ENCODE peak calls at places on chromosomes 4 and X, in four cellular contexts. U is lung, E is uterus, K is PC-3. G is an unnamed sample. For H3K4me1, the result is how much of the 10 kb centered on the place peaks cover.

GRCh38 chr4:149426461-149426860 is 389.2 kb downstream of the IQCM start:
- DNase-seq in E (no peak), K (peak), U (no peak), G (no peak)

GRCh38 chrX:131792356-131792749 is 230.7 kb upstream of the STK26 start:
- DNase-seq in U (peak), K (peak), E (peak), G (peak)

GRCh38 chr4:8167815-8168214 is 9.2 kb upstream of the ABLIM2 start:
- DNase-seq in K (no peak), E (no peak), U (no peak), G (no peak)

GRCh38 chr4:93368968-93369367 is 459.6 kb upstream of the ATOH1 start:
- DNase-seq in K (no peak), E (no peak), U (no peak), G (no peak)

GRCh38 chrX:23398570-23398969 is 63.9 kb downstream of the PTCHD1 start:
- DNase-seq in K (no peak), E (no peak), U (no peak), G (no peak)

GRCh38 chr4:81502561-81502960 is 30.9 kb upstream of the RASGEF1B start:
- DNase-seq in K (no peak), E (no peak), U (no peak), G (no peak)

GRCh38 chrX:103811858-103812257 is 20.2 kb downstream of the RAB9B start:
- DNase-seq in E (no peak), U (no peak), K (no peak), G (no peak)

GRCh38 chr4:109303141-109303499 is 662 bp upstream of the COL25A1 start:
- DNase-seq in E (no peak), U (no peak), K (no peak), G (peak)

GRCh38 chr4:159598602-159599001 is 495.7 kb downstream of the RAPGEF2 start:
- DNase-seq in K (no peak), U (no peak), E (no peak), G (no peak)

GRCh38 chrX:118973389-118974087 is 880 bp upstream of the LONRF3 start:
- DNase-seq in E (peak), U (no peak), K (peak), G (no peak)

GRCh38 chr4:72208421-72209075 is 176.7 kb downstream of the NPFFR2 start:
- DNase-seq in U (no peak), E (no peak), K (peak), G (no peak)

GRCh38 chr4:68372588-68372987 is 22.7 kb upstream of the YTHDC1 start:
- DNase-seq in U (no peak), K (peak), E (no peak), G (no peak)

GRCh38 chrX:42602136-42602535 is 175.8 kb downstream of the PPP1R2C start:
- DNase-seq in U (no peak), E (no peak), K (no peak), G (no peak)

GRCh38 chr4:72326692-72327632 is 242.1 kb downstream of the ADAMTS3 start:
- DNase-seq in E (no peak), U (no peak), K (peak), G (no peak)

GRCh38 chrX:141258080-141258479 is 15.8 kb upstream of the SPANXC start:
- DNase-seq in K (no peak), U (no peak), E (no peak), G (no peak)

GRCh38 chr4:121168446-121168845 is 4.3 kb upstream of the TNIP3 start:
- DNase-seq in U (no peak), K (no peak), E (no peak), G (no peak)

GRCh38 chr4:98193459-98194105 is 50.3 kb upstream of the STPG2 start:
- DNase-seq in U (no peak), K (no peak), E (no peak), G (no peak)

GRCh38 chrX:3771756-3772155 is 58.3 kb upstream of the PRKX start:
- DNase-seq in U (no peak), E (no peak), K (no peak), G (no peak)

GRCh38 chr4:150402968-150403367 is 179.0 kb upstream of the MAB21L2 start:
- DNase-seq in U (no peak), K (no peak), E (no peak), G (no peak)

DNA sequence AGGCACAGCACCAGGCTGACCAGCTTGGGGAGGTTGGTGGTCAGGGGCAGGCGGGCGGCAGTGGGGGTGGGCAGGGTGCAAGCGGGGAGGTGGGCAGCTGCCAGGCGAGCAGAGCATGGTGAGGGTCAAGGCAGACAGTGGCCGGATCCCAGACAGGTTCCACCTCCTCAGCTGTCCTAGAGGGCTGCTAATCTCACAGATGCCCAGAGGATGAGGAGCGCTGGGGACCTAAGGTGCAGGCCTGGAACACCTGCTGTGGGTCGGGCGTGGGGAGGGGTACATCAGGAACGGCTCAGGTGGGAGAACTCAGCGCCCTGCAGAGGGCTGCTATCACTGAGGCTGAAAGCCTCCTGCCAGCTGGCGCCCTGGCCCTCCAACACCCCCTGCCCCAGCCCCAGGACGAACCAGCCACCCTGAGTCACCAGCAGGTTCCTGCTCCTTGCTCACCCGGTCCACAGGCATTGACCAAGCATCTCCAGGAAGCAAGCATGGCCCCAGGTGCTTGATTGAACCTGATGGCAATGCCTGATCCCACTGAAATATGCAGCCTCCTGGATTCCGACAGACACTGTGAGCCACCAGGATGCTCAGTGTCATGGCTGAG is 28.4 kb upstream of the C4orf50 start:
- DNase-seq in K (no peak), U (no peak), E (no peak), G (no peak)
- H3K4me1 ChIP-seq in K (under half), U (under half), E (under half), G (under half)

DNA sequence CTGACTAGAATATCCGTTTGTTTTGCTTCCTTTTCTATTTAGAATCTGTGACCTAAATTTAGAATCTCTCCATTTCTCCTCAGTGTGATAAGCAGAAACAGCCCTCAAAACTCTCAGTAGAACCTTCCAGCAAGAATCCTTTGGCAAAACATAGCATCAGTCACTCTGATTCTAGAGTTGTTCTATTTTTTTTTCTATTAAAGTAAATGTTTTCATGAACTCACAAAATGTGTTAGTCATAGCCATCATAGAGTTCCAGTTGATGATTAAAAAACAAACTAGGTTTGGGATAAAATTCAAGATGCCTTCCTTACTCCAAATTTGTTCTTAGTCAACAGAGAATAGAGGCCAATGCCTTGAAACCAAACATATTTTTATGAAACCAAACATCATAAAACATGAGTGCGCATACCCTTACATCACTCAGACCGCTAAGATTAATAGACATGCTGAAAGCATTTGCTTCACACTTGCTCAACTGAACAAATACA is 13.2 kb upstream of the C1QTNF7 start:
- DNase-seq in E (no peak), U (no peak), K (peak), G (no peak)
- H3K4me1 ChIP-seq in E (under half), U (under half), K (under half), G (under half)

DNA sequence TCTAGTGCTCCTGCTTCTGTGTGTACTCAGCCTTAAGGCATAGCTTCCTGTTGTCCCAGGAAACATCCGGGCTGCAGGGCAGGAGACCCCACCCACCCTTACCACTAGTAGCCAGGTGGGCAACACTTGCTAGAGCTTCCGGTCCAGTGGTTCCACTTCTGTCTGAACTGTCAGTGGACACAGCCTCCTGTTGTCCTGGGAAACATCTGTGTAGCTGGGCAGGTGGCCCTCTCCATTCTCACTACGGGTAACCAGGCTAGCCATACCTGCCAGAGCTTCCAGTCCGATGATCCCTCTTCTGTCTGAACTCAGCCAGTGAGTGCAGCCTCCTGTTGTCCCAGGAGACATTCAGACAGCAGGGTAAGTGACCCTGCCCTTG is 372.2 kb downstream of the INPP4B start:
- DNase-seq in K (no peak), E (no peak), U (peak), G (no peak)
- H3K4me1 ChIP-seq in K (half or more), E (under half), U (under half), G (under half)

GRCh38 chr4:37998225-37998624 is 38.0 kb downstream of the PTTG2 start:
- DNase-seq in U (no peak), E (no peak), K (no peak), G (no peak)

GRCh38 chr4:37994569-37994968 is 34.4 kb downstream of the PTTG2 start:
- DNase-seq in U (no peak), K (no peak), E (no peak), G (no peak)

GRCh38 chr4:37993806-37994205 is 33.6 kb downstream of the PTTG2 start:
- DNase-seq in U (no peak), K (no peak), E (no peak), G (no peak)

GRCh38 chr4:37995299-37995821 is 35.2 kb downstream of the PTTG2 start:
- DNase-seq in U (no peak), E (no peak), K (no peak), G (no peak)

GRCh38 chr4:37995981-37996770 is 36.0 kb downstream of the PTTG2 start:
- DNase-seq in U (no peak), E (no peak), K (no peak), G (no peak)
- H3K4me1 ChIP-seq in U (under half), E (under half), K (under half), G (under half)

GRCh38 chr4:141563721-141564120 is 72.7 kb upstream of the IL15 start:
- DNase-seq in K (peak), U (no peak), E (no peak), G (no peak)

GRCh38 chr4:141569141-141569540 is 67.2 kb upstream of the IL15 start:
- DNase-seq in U (no peak), K (peak), E (no peak), G (no peak)

GRCh38 chr4:141565379-141566089 is 70.8 kb upstream of the IL15 start:
- DNase-seq in K (peak), E (no peak), U (no peak), G (no peak)

GRCh38 chr4:141570290-141570689 is 66.1 kb upstream of the IL15 start:
- DNase-seq in E (no peak), U (no peak), K (no peak), G (no peak)

DNA sequence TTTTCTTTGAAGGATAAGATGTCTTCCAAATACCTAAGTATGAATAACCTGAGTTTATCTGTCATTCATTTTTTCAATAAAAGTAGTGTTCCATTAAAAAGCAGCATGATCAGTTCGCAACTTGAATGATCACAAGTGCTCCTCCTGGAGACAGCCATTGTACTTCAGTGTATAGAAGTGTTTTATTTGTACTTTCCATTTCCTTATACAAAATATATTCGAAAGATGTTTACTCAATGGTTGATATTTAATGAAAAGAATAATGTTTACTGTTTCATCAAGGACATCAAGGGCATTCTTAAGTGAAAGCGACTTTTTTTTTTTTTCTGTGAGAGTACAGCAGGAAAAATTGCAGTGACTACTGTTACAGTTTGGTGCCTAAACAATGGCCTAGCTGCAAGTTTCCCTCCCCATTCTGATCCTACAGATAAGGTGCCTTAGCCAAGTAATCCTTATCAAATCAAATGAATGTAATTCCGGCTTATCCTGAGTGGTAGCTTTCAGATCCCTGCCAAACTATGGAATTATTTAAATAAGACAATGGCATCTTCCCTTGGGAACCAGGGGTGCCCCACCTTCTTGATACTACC is 69.0 kb upstream of the IL15 start:
- DNase-seq in K (no peak), E (no peak), U (no peak), G (no peak)
- H3K4me1 ChIP-seq in K (under half), E (under half), U (under half), G (under half)

GRCh38 chr4:118680808-118681207 is 4.4 kb upstream of the METTL14 start:
- DNase-seq in K (no peak), E (no peak), U (no peak), G (no peak)
- H3K4me1 ChIP-seq in K (under half), E (under half), U (under half), G (under half)

DNA sequence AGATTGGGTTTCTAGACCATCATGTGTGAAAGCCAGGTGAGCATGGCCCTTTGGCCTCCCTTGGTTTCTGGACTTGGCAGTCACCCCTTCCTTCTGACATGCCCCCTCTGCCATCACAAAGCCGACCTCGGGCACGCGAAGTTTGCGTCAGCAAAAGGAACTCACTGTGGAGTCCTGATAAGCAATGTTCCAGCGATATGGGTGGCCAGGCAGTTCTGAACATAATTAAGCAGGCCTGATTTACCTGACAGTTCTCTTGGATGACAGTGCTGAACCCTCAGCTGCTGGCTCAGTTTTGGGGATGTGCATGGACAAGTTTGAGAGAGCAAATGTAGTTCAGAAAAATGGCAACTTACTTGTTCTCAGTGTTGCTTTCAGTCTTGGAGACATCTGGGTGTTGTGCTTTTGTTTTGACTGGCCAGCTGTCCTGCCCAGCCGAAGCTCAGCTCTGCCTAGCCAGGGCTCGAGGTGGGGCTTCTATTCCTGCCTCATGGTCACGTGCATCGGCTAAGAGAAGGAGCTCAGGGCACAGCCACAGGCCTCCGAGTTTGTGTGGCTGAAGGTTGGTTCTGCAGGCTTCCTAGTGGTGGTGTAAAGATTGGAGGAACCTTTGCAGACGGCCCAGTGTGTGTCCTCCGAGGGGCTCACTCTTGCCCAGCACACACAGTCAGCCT is 78.3 kb downstream of the CLDN34 start:
- DNase-seq in K (no peak), U (no peak), E (no peak), G (peak)
- H3K4me1 ChIP-seq in K (under half), U (under half), E (under half), G (half or more)

GRCh38 chrX:13622565-13622964 is 30.4 kb upstream of the TCEANC start:
- DNase-seq in E (no peak), U (no peak), K (no peak), G (no peak)
- H3K4me1 ChIP-seq in E (under half), U (under half), K (under half), G (under half)

G was measured in right atrium auricular region.